ENCODE peak calls at places on chromosomes 4 and X, in eight cellular contexts. Q is T-helper 1 cell, L is PC-3, I is MM.1S, N is GM13976, V is NCI-H524, B is fibroblast of villous mesenchyme, Y is OCI-M1. C is an unnamed sample.

GRCh38 chr4:107283587-107284559 is 247.8 kb upstream of the DKK2 start:
- DNase-seq in Q (no peak), L (peak), I (no peak), N (no peak), V (no peak), B (peak), Y (no peak), C (no peak)

GRCh38 chr4:2163311-2163821 is 78.6 kb downstream of the HAUS3 start:
- DNase-seq in Q (no peak), L (no peak), I (no peak), N (no peak), V (no peak), B (peak), Y (no peak), C (no peak)

GRCh38 chrX:147850875-147851274 is 60.8 kb upstream of the FMR1 start:
- DNase-seq in Q (no peak), L (no peak), I (no peak), N (no peak), V (no peak), B (no peak), Y (peak), C (no peak)

GRCh38 chr4:10552591-10553280 is 95.5 kb upstream of the ZNF518B start:
- DNase-seq in Q (no peak), L (no peak), I (no peak), N (no peak), V (no peak), B (no peak), Y (no peak), C (no peak)

GRCh38 chr4:181418491-181418890 is 824.7 kb upstream of the TENM3 start:
- DNase-seq in Q (no peak), L (no peak), I (no peak), N (no peak), V (no peak), B (no peak), Y (no peak), C (no peak)

GRCh38 chr4:8672486-8672885 is 79.9 kb downstream of the CPZ start:
- DNase-seq in Q (no peak), L (no peak), I (no peak), N (no peak), V (no peak), B (no peak), Y (no peak), C (no peak)

GRCh38 chr4:85964298-85964697 is 395.6 kb downstream of the MAPK10 start:
- DNase-seq in Q (no peak), L (no peak), I (no peak), N (no peak), V (no peak), B (no peak), Y (peak), C (no peak)

GRCh38 chr4:13059015-13059414 is 425.1 kb downstream of the RAB28 start:
- DNase-seq in Q (no peak), L (no peak), I (no peak), N (no peak), V (no peak), B (no peak), Y (peak), C (no peak)

GRCh38 chr4:48902266-48902665 is 4.3 kb downstream of the OCIAD2 start:
- DNase-seq in Q (no peak), L (peak), I (no peak), N (no peak), V (peak), B (no peak), Y (no peak), C (no peak)

GRCh38 chr4:153916273-153916755 is 127.4 kb upstream of the SFRP2 start:
- DNase-seq in Q (peak), L (no peak), I (peak), N (no peak), V (no peak), B (no peak), Y (no peak), C (peak)

GRCh38 chrX:8125566-8125965 is 45.5 kb downstream of the VCX2 start:
- DNase-seq in Q (no peak), L (no peak), I (no peak), N (no peak), V (no peak), B (no peak), Y (no peak), C (no peak)

C was measured in GM12878.